ENCODE peak calls at places on chromosomes 13 and 19, in six cellular contexts. T is esophagus squamous epithelium, Z is breast epithelium, N is A673, D is vagina, R is lower lobe of right lung. W is an unnamed sample.

GRCh38 chr19:49390978-49391304 is 2.9 kb downstream of the KASH5 start:
- DNase-seq in R (no peak), N (no peak), Z (no peak), D (no peak), T (no peak), W (no peak)

GRCh38 chr13:25375727-25376358 is 4.1 kb downstream of the ATP8A2 start:
- DNase-seq in Z (no peak), R (no peak), N (peak; percentile 76), T (no peak), D (no peak), W (no peak)

GRCh38 chr19:39359026-39359425 is 16.8 kb downstream of the SAMD4B start:
- DNase-seq in N (no peak), D (no peak), T (no peak), Z (no peak), R (no peak), W (no peak)

GRCh38 chr19:43552198-43552450 is 19.1 kb downstream of the ZNF575 start:
- DNase-seq in T (no peak), R (no peak), D (no peak), Z (no peak), N (no peak), W (no peak)

GRCh38 chr13:113402471-113403254 is 38.7 kb upstream of the GRTP1 start:
- DNase-seq in Z (no peak), N (no peak), D (no peak), R (peak; percentile 32), T (no peak), W (no peak)

GRCh38 chr13:80157261-80157942 is 183.5 kb downstream of the SPRY2 start:
- DNase-seq in N (peak; percentile 66), Z (no peak), T (no peak), R (no peak), D (no peak), W (no peak)

GRCh38 chr19:50280983-50281382 is 48.2 kb downstream of the KCNC3 start:
- DNase-seq in Z (no peak), N (no peak), T (no peak), D (no peak), R (no peak), W (no peak)

GRCh38 chr19:43789029-43789428 is 8.3 kb upstream of the KCNN4 start:
- DNase-seq in Z (no peak), N (no peak), R (no peak), T (no peak), D (no peak), W (no peak)

GRCh38 chr19:5891938-5892771 is 11.4 kb downstream of the NDUFA11 start:
- DNase-seq in Z (no peak), D (no peak), T (no peak), N (no peak), R (peak; percentile 61), W (no peak)

GRCh38 chr19:50858896-50859295 is 4.2 kb downstream of the KLK3 start:
- DNase-seq in T (no peak), N (no peak), R (no peak), Z (no peak), D (no peak), W (no peak)

GRCh38 chr13:40453666-40454030 is 212.8 kb downstream of the FOXO1 start:
- DNase-seq in T (no peak), Z (no peak), R (no peak), D (no peak), N (no peak), W (no peak)

GRCh38 chr19:9847087-9847671 is 12.1 kb downstream of the PIN1 start:
- DNase-seq in N (peak; percentile 81), T (no peak), R (no peak), Z (no peak), D (no peak), W (no peak)

GRCh38 chr13:75418997-75419396 is 63.0 kb downstream of the TBC1D4 start:
- DNase-seq in T (no peak), N (no peak), D (no peak), Z (no peak), R (no peak), W (no peak)

GRCh38 chr13:84896128-84896527 is 903.1 kb downstream of the SLITRK6 start:
- DNase-seq in T (no peak), Z (no peak), R (no peak), D (no peak), N (peak; percentile 77), W (no peak)

GRCh38 chr19:49194408-49194807 is 36.8 kb downstream of the TRPM4 start:
- DNase-seq in D (no peak), R (no peak), Z (no peak), T (no peak), N (no peak), W (no peak)

GRCh38 chr13:78137404-78138142 is 218.9 kb upstream of the EDNRB start:
- DNase-seq in T (no peak), Z (no peak), D (no peak), N (peak; percentile 86), R (no peak), W (no peak)

GRCh38 chr13:106610511-106610910 is 42.6 kb upstream of the ARGLU1 start:
- DNase-seq in Z (no peak), N (no peak), R (no peak), T (no peak), D (no peak), W (no peak)
- H3K27ac ChIP-seq in Z (no peak overlapping the region), N (no peak overlapping the region), R (no peak overlapping the region), T (no peak overlapping the region), D (no peak overlapping the region), W (no peak overlapping the region)

DNA sequence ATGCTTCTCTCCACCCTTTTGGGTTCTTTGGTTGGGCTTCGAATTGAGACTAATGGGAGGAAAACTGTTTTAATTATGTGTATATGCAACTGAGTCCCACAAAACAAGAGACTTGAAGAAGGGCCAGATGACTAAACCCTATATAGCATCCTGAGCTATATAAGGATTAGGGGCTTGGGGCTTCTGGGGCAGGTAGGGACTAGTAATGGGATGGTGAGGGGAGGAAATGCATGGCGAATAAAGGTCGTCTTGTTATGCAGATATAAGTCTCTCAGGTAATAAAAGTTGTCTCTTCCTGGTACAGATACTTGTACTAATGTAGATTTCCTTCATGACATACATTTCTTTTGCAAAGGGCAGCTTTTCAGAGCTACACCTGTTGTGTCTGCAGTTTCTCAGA is 2.8 kb upstream of the SLC7A9 start:
- DNase-seq in D (no peak), T (no peak), Z (no peak), R (no peak), N (no peak), W (no peak)
- H3K9me3 ChIP-seq in D (no peaks in the 10 kb centered on the region), T (no peaks in the 10 kb centered on the region), Z (no peaks in the 10 kb centered on the region), R (no peaks in the 10 kb centered on the region), N (no peaks in the 10 kb centered on the region), W (no peaks in the 10 kb centered on the region)

DNA sequence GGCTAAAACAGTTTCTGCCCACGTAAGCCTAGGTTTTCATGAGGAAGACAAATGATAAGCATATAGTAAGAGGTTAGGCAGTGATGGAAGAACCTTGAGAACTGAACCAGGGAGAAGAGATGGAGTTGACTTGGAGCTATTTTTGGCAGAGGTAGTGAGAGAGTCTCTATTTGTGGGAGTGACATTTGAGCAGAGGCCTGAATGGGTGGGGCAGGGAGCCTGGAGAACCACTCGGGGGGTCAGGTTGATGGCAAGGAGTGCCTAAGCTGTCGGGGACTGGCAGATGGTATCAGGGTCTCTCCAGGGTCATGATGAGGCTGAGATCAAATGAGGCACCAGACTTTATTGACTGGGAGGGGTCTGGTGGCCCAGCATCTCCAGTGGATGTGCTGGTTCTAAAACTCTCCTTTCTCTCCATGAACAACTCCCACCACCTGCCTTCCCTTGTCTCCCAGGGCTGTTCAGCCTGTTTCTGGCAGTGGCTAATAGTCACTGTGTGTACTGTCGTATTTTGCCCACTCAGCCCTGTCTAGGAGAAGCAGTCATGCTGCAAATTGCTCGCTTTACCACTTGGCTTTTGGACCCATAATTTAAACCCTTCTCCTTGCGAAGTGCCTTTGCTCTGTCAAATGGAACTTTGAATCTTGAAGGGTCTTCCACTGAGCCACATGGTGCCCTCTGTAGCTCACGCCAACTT is 3.6 kb downstream of the MAU2 start:
- DNase-seq in D (no peak), T (no peak), Z (no peak), R (no peak), N (no peak), W (no peak)
- H3K4me1 ChIP-seq in D (peaks cover 54% of the 10 kb centered on the region), T (peaks cover 18% of the 10 kb centered on the region), Z (peaks cover 3% of the 10 kb centered on the region), R (peaks cover 38% of the 10 kb centered on the region), N (peaks cover 5% of the 10 kb centered on the region), W (no peaks in the 10 kb centered on the region)

GRCh38 chr13:110433014-110433413 is 125.9 kb downstream of the COL4A2 start:
- DNase-seq in T (no peak), Z (no peak), R (no peak), N (no peak), D (no peak), W (no peak)
- H3K27ac ChIP-seq in T (peak overlapping the region; percentile 54), Z (no peak overlapping the region), R (peak overlapping the region; percentile 33), N (no peak overlapping the region), D (peak overlapping the region; percentile 20), W (no peak overlapping the region)

DNA sequence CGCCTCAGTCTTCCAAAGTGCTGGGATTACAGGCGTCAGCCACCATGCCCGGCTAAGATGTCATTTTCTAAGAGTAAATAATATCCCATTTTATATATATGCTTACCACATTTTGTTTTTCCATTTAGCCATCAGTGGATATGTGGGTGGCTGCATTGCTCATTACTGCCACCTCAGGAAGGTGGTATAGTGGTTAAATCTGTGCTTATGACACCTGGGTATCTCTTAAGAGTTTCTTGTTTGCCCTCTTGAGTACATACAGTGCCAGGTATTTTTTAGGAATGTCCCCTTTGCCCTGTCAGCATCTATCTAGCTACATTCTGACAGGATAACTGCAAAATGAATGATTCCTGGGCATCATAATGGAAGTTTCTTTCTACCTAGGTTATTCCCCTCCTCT is 14.6 kb downstream of the ZNF69 start:
- DNase-seq in D (no peak), T (no peak), Z (no peak), N (no peak), R (no peak), W (no peak)
- H3K9me3 ChIP-seq in D (peaks cover 41% of the 10 kb centered on the region), T (peaks cover 74% of the 10 kb centered on the region), Z (peaks cover 88% of the 10 kb centered on the region), N (peaks cover 20% of the 10 kb centered on the region), R (peaks cover 90% of the 10 kb centered on the region), W (peaks cover 3% of the 10 kb centered on the region)

DNA sequence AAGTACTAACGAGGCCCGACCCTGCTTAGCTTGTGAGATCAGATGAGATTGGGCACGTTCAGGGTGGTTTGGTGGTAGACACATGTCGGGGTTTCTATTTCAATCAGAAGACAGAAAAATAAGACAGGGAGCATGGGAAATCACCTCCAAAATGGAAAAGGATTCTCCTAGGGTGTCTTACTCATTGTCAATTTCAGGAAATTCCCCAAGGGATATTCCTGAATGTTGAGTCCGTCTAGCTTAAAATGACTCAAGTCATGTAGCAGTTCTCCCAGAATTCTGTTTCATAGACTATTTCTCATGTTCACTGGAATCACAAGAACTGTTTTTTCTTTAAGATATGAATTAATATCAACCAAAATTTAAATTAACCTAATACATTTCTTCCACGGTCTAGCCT is 380.1 kb downstream of the EFNB2 start:
- DNase-seq in Z (no peak), D (no peak), N (no peak), T (no peak), R (no peak), W (no peak)
- H3K4me1 ChIP-seq in Z (no peaks in the 10 kb centered on the region), D (peaks cover under 1% of the 10 kb centered on the region), N (no peaks in the 10 kb centered on the region), T (no peaks in the 10 kb centered on the region), R (peaks cover under 1% of the 10 kb centered on the region), W (peaks cover 63% of the 10 kb centered on the region)

W was measured in RWPE2.